ENCODE peak calls at places on chromosomes 5 and 9, in five cellular contexts. One of them, this sample, is unnamed. For H3K36me3, the result is how much of the 10 kb centered on the place peaks cover.

GRCh38 chr5:102554728-102555127 is 55.9 kb upstream of the SLCO6A1 start:
- DNase-seq in endothelial cell of umbilical vein: no peak
- DNase-seq in spleen: no peak
- DNase-seq in pancreas: no peak
- DNase-seq in psoas muscle: no peak
- DNase-seq in this sample: peak

GRCh38 chr5:1660037-1660400 is 136.3 kb upstream of the LPCAT1 start:
- DNase-seq in psoas muscle: no peak
- DNase-seq in spleen: no peak
- DNase-seq in endothelial cell of umbilical vein: no peak
- DNase-seq in pancreas: no peak
- DNase-seq in this sample: no peak

GRCh38 chr5:6772886-6773285 is 59.7 kb downstream of the TENT4A start:
- DNase-seq in pancreas: no peak
- DNase-seq in endothelial cell of umbilical vein: no peak
- DNase-seq in spleen: no peak
- DNase-seq in psoas muscle: no peak
- DNase-seq in this sample: peak

GRCh38 chr9:98907055-98907454 is 36.7 kb upstream of the COL15A1 start:
- DNase-seq in endothelial cell of umbilical vein: no peak
- DNase-seq in pancreas: no peak
- DNase-seq in psoas muscle: no peak
- DNase-seq in spleen: no peak
- DNase-seq in this sample: no peak

GRCh38 chr9:136403915-136404800 is 4.2 kb upstream of the SNAPC4 start:
- DNase-seq in endothelial cell of umbilical vein: no peak
- DNase-seq in spleen: peak
- DNase-seq in psoas muscle: no peak
- DNase-seq in pancreas: no peak
- DNase-seq in this sample: no peak

GRCh38 chr9:131870156-131870555 is 130.3 kb upstream of the RAPGEF1 start:
- DNase-seq in psoas muscle: no peak
- DNase-seq in pancreas: no peak
- DNase-seq in spleen: peak
- DNase-seq in endothelial cell of umbilical vein: no peak
- DNase-seq in this sample: no peak

GRCh38 chr9:89360465-89360864 is 42.2 kb downstream of the SECISBP2 start:
- DNase-seq in pancreas: peak
- DNase-seq in endothelial cell of umbilical vein: no peak
- DNase-seq in psoas muscle: no peak
- DNase-seq in spleen: no peak
- DNase-seq in this sample: no peak

GRCh38 chr5:95392593-95393182 is 1.5 kb downstream of the FAM81B start:
- DNase-seq in spleen: no peak
- DNase-seq in endothelial cell of umbilical vein: peak
- DNase-seq in psoas muscle: no peak
- DNase-seq in pancreas: peak
- DNase-seq in this sample: peak

GRCh38 chr5:56506586-56506985 is 273.5 kb upstream of the ANKRD55 start:
- DNase-seq in psoas muscle: no peak
- DNase-seq in pancreas: no peak
- DNase-seq in endothelial cell of umbilical vein: no peak
- DNase-seq in spleen: no peak
- DNase-seq in this sample: no peak

GRCh38 chr5:144088211-144088965 is 82.1 kb downstream of the YIPF5 start:
- DNase-seq in pancreas: no peak
- DNase-seq in spleen: no peak
- DNase-seq in psoas muscle: no peak
- DNase-seq in endothelial cell of umbilical vein: peak
- DNase-seq in this sample: no peak

GRCh38 chr9:16475257-16475656 is 395.2 kb downstream of the BNC2 start:
- DNase-seq in endothelial cell of umbilical vein: no peak
- DNase-seq in spleen: no peak
- DNase-seq in psoas muscle: no peak
- DNase-seq in pancreas: no peak
- DNase-seq in this sample: no peak

GRCh38 chr9:87148391-87149237 is 201.3 kb upstream of the GAS1 start:
- DNase-seq in endothelial cell of umbilical vein: peak
- DNase-seq in psoas muscle: peak
- DNase-seq in pancreas: peak
- DNase-seq in spleen: peak
- DNase-seq in this sample: peak

GRCh38 chr9:98064623-98065392 is 8.3 kb downstream of the NANS start:
- DNase-seq in psoas muscle: no peak
- DNase-seq in pancreas: no peak
- DNase-seq in spleen: peak
- DNase-seq in endothelial cell of umbilical vein: no peak
- DNase-seq in this sample: no peak

GRCh38 chr5:135242021-135242480 is 157.0 kb downstream of the MACROH2A1 start:
- DNase-seq in pancreas: no peak
- DNase-seq in spleen: peak
- DNase-seq in psoas muscle: peak
- DNase-seq in endothelial cell of umbilical vein: peak
- DNase-seq in this sample: peak

GRCh38 chr9:33815781-33816180 is 1.2 kb upstream of the UBE2R2 start:
- DNase-seq in psoas muscle: no peak
- DNase-seq in pancreas: no peak
- DNase-seq in endothelial cell of umbilical vein: no peak
- DNase-seq in spleen: no peak
- DNase-seq in this sample: no peak

GRCh38 chr5:180590543-180591248 is 603 bp downstream of the SCGB3A1 start:
- DNase-seq in pancreas: no peak
- DNase-seq in spleen: peak
- DNase-seq in endothelial cell of umbilical vein: no peak
- DNase-seq in psoas muscle: no peak
- DNase-seq in this sample: no peak

GRCh38 chr5:132987531-132988408 is 24.3 kb upstream of the AFF4 start:
- DNase-seq in pancreas: no peak
- DNase-seq in endothelial cell of umbilical vein: no peak
- DNase-seq in spleen: peak
- DNase-seq in psoas muscle: no peak
- DNase-seq in this sample: no peak
- H3K36me3 ChIP-seq in pancreas: under half
- H3K36me3 ChIP-seq in endothelial cell of umbilical vein: under half
- H3K36me3 ChIP-seq in spleen: under half
- H3K36me3 ChIP-seq in psoas muscle: under half
- H3K36me3 ChIP-seq in this sample: under half

GRCh38 chr9:120532891-120533290 is 47.1 kb downstream of the CDK5RAP2 start:
- DNase-seq in psoas muscle: no peak
- DNase-seq in pancreas: no peak
- DNase-seq in endothelial cell of umbilical vein: no peak
- DNase-seq in spleen: no peak
- DNase-seq in this sample: no peak
- H3K36me3 ChIP-seq in psoas muscle: half or more
- H3K36me3 ChIP-seq in pancreas: under half
- H3K36me3 ChIP-seq in endothelial cell of umbilical vein: under half
- H3K36me3 ChIP-seq in spleen: half or more
- H3K36me3 ChIP-seq in this sample: half or more

DNA sequence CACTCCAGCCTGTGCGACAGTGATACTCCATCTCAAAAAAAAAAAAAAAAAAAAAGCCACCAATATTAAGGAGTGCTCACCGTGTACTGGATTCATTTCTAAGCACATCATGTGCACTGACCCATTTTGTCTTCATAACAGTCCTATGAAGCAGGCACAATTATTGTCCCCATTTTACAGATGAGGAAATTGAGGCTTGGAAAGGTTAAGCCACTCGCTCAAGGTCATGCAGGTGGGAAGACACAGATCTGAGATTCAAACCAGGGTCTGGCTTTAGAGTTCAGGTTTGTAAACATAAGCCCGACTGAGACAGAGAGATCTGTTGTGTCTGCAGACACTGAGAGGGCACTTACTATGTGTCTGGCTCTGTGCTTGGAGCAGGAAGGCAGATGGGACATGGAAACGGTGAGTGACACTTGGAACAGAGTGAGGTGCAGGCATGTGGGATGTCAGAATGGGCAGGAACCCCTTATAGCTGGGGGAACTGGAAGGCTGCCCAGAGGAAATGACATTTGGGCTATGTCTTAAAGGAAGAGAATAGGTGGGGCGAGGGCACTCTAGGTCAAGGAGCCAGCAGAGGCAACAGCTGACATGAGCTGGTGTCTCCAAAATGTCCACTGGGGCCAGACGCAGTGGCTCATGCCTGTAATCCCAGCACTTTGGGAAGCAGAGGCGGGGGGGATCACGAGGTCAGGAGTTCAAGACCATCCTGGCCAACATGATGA is 69.9 kb downstream of the STK10 start:
- DNase-seq in endothelial cell of umbilical vein: no peak
- DNase-seq in psoas muscle: no peak
- DNase-seq in pancreas: no peak
- DNase-seq in spleen: no peak
- DNase-seq in this sample: no peak
- H3K36me3 ChIP-seq in endothelial cell of umbilical vein: under half
- H3K36me3 ChIP-seq in psoas muscle: under half
- H3K36me3 ChIP-seq in pancreas: under half
- H3K36me3 ChIP-seq in spleen: under half
- H3K36me3 ChIP-seq in this sample: under half

DNA sequence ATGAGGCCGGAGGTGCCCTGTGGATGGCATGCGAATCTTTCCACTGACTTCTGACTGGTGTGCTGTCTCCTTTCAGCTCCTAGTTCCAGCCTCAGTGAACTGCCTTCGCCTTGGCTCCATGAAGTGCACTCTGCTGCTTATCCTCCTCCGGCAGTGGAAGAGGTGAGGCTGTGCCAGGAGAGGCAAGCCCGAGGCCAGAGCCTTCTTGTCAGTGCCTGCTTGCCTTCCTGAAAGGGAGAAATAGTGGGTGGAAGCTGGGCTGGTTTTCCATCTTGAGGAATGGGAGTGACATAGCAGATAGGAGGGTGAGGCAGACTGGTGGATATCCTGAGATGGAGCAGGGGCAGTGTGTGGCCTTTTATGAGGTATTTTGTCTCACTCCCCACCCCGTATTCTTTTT is 29.7 kb downstream of the SH3GLB2 start:
- DNase-seq in psoas muscle: no peak
- DNase-seq in endothelial cell of umbilical vein: no peak
- DNase-seq in spleen: no peak
- DNase-seq in pancreas: no peak
- DNase-seq in this sample: no peak
- H3K36me3 ChIP-seq in psoas muscle: half or more
- H3K36me3 ChIP-seq in endothelial cell of umbilical vein: under half
- H3K36me3 ChIP-seq in spleen: half or more
- H3K36me3 ChIP-seq in pancreas: under half
- H3K36me3 ChIP-seq in this sample: half or more

GRCh38 chr9:129826344-129826743 is 2.4 kb upstream of the TOR1A start:
- DNase-seq in pancreas: no peak
- DNase-seq in endothelial cell of umbilical vein: no peak
- DNase-seq in spleen: no peak
- DNase-seq in psoas muscle: no peak
- DNase-seq in this sample: no peak

GRCh38 chr9:129828051-129828450 is 4.1 kb upstream of the TOR1A start:
- DNase-seq in pancreas: no peak
- DNase-seq in psoas muscle: no peak
- DNase-seq in spleen: no peak
- DNase-seq in endothelial cell of umbilical vein: no peak
- DNase-seq in this sample: no peak

GRCh38 chr9:129832957-129833356 is 2.1 kb downstream of the C9orf78 start:
- DNase-seq in psoas muscle: no peak
- DNase-seq in pancreas: no peak
- DNase-seq in endothelial cell of umbilical vein: no peak
- DNase-seq in spleen: no peak
- DNase-seq in this sample: no peak

GRCh38 chr9:129826759-129827158 is 2.8 kb upstream of the TOR1A start:
- DNase-seq in pancreas: no peak
- DNase-seq in psoas muscle: no peak
- DNase-seq in endothelial cell of umbilical vein: no peak
- DNase-seq in spleen: no peak
- DNase-seq in this sample: no peak

DNA sequence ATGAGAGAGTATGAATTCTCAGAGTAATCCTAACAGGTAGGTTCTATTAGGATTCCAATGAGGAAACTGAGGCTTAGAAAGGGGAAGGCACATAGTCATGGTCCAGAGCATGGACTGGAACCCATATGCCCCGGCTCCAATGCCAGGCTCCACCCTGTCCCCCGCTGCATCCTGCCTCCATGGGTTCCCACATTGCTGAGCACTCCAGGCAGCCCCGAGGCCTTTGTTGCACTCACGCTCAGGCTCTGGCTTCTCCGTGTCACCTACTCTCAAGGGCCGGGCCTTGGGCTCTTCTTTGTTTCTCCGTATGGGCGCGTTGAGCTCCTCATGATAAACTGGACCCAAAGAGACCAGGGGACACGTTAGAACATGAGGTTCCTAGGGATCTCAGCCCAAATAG is 5.0 kb upstream of the TOR1A start:
- DNase-seq in endothelial cell of umbilical vein: no peak
- DNase-seq in pancreas: no peak
- DNase-seq in psoas muscle: no peak
- DNase-seq in spleen: no peak
- DNase-seq in this sample: no peak
- H3K36me3 ChIP-seq in endothelial cell of umbilical vein: under half
- H3K36me3 ChIP-seq in pancreas: under half
- H3K36me3 ChIP-seq in psoas muscle: half or more
- H3K36me3 ChIP-seq in spleen: half or more
- H3K36me3 ChIP-seq in this sample: under half

DNA sequence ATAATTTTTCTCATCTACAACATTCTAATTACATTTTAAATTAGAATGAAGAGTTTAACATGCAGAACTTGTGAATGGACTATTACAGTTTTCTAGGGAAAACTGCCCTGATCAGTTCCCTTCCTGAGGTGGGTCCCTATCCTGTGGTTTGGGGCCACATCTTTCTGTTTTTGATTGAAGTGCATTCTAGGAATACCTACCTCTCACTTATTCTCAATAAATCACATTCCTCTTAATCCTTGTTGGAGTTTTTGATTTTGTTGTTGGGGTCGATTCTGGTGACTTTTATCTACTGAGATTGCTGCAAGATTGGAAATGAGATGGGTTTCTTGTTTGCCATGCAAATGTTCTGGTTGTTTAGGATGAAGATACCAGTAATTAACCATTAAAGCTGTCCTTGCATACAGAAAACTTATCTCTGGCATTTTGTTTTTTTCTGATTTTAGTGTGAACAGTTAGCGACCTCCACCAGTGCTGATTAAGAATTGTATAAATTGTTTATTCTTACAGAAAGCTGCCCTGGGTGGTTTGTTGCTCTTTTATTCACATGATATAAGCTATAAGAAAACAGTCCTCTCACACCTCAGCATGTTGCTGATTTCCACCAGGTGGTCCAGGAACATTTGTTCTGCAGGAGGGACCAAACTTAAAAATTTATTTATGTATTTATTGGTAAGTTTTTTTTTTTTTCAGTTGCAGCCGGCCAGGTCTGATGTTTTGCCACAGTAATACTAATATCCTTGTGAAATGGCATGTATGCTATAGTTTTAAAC is 269.9 kb downstream of the FANCC start:
- DNase-seq in endothelial cell of umbilical vein: no peak
- DNase-seq in psoas muscle: no peak
- DNase-seq in pancreas: no peak
- DNase-seq in spleen: no peak
- DNase-seq in this sample: no peak
- H3K36me3 ChIP-seq in endothelial cell of umbilical vein: under half
- H3K36me3 ChIP-seq in psoas muscle: under half
- H3K36me3 ChIP-seq in pancreas: under half
- H3K36me3 ChIP-seq in spleen: under half
- H3K36me3 ChIP-seq in this sample: under half

This sample was measured in SJCRH30.